ENCODE peak calls at places on chromosomes 16 and 17, in five cellular contexts. N, C, B, J and V are unnamed samples.

GRCh38 chr16:53678756-53679334 is 24.8 kb downstream of the RPGRIP1L start:
- DNase-seq in N (no peak), C (no peak), B (no peak), J (no peak), V (no peak)

GRCh38 chr16:15648135-15648730 is 1.8 kb upstream of the NDE1 start:
- DNase-seq in N (no peak), C (no peak), B (no peak), J (no peak), V (no peak)

GRCh38 chr17:28457890-28458289 is 15.6 kb upstream of the SLC13A2 start:
- DNase-seq in N (no peak), C (no peak), B (no peak), J (no peak), V (no peak)

GRCh38 chr16:47408491-47408890 is 52.4 kb downstream of the ITFG1 start:
- DNase-seq in N (no peak), C (no peak), B (no peak), J (no peak), V (no peak)

GRCh38 chr17:48737330-48738043 is 8.9 kb upstream of the HOXB13 start:
- DNase-seq in N (no peak), C (no peak), B (no peak), J (no peak), V (no peak)

GRCh38 chr16:75019007-75019406 is 20.2 kb downstream of the ZNRF1 start:
- DNase-seq in N (no peak), C (no peak), B (no peak), J (no peak), V (no peak)

GRCh38 chr17:42459983-42460300 is 1.3 kb downstream of the ATP6V0A1 start:
- DNase-seq in N (no peak), C (no peak), B (peak), J (peak), V (no peak)

GRCh38 chr17:33686171-33686570 is 393.1 kb upstream of the ASIC2 start:
- DNase-seq in N (no peak), C (no peak), B (no peak), J (no peak), V (no peak)

GRCh38 chr17:1012823-1013728 is 16.1 kb downstream of the TIMM22 start:
- DNase-seq in N (no peak), C (no peak), B (no peak), J (no peak), V (no peak)

GRCh38 chr17:78133971-78134898 is 3.7 kb downstream of the TMC8 start:
- DNase-seq in N (no peak), C (peak), B (peak), J (no peak), V (peak)

GRCh38 chr16:86517652-86518258 is 7.4 kb downstream of the FOXF1 start:
- DNase-seq in N (no peak), C (no peak), B (peak), J (peak), V (no peak)